ENCODE peak calls at places on chromosomes 6 and 20, in four cellular contexts. One of them, this sample, is unnamed.

GRCh38 chr6:31308050-31308844 is 36.4 kb upstream of the HLA-C start:
- DNase-seq in ascending aorta: peak; percentile 63
- DNase-seq in lower lobe of right lung: peak; percentile 93
- DNase-seq in AG10803: no peak
- DNase-seq in this sample: no peak

GRCh38 chr6:25249133-25249532 is 30.0 kb upstream of the CARMIL1 start:
- DNase-seq in ascending aorta: no peak
- DNase-seq in lower lobe of right lung: no peak
- DNase-seq in AG10803: no peak
- DNase-seq in this sample: no peak

GRCh38 chr6:53179961-53180651 is 31.5 kb upstream of the GCM1 start:
- DNase-seq in ascending aorta: no peak
- DNase-seq in lower lobe of right lung: peak; percentile 50
- DNase-seq in AG10803: no peak
- DNase-seq in this sample: peak; percentile 87

GRCh38 chr20:44582321-44583025 is at the start of gene PKIG:
- DNase-seq in lower lobe of right lung: no peak
- DNase-seq in ascending aorta: peak; percentile 79
- DNase-seq in AG10803: peak; percentile 84
- DNase-seq in this sample: peak; percentile 80

GRCh38 chr20:47172579-47172978 is 183.9 kb downstream of the ZMYND8 start:
- DNase-seq in ascending aorta: no peak
- DNase-seq in AG10803: no peak
- DNase-seq in lower lobe of right lung: no peak
- DNase-seq in this sample: no peak

GRCh38 chr20:50558483-50558925 is 48.3 kb downstream of the PTPN1 start:
- DNase-seq in ascending aorta: no peak
- DNase-seq in AG10803: peak; percentile 63
- DNase-seq in lower lobe of right lung: no peak
- DNase-seq in this sample: peak; percentile 86

GRCh38 chr6:110095101-110095500 is 84.4 kb downstream of the WASF1 start:
- DNase-seq in lower lobe of right lung: no peak
- DNase-seq in ascending aorta: no peak
- DNase-seq in AG10803: no peak
- DNase-seq in this sample: no peak

GRCh38 chr6:165663283-165663735 is 268 bp upstream of the PDE10A start:
- DNase-seq in lower lobe of right lung: no peak
- DNase-seq in AG10803: peak; percentile 19
- DNase-seq in ascending aorta: no peak
- DNase-seq in this sample: peak; percentile 47

GRCh38 chr6:16286151-16286522 is 47.8 kb downstream of the GMPR start:
- DNase-seq in lower lobe of right lung: no peak
- DNase-seq in AG10803: peak; percentile 51
- DNase-seq in ascending aorta: peak; percentile 63
- DNase-seq in this sample: peak; percentile 34

GRCh38 chr6:138844203-138844602 is 48.3 kb downstream of the ECT2L start:
- DNase-seq in ascending aorta: no peak
- DNase-seq in AG10803: peak; percentile 94
- DNase-seq in lower lobe of right lung: no peak
- DNase-seq in this sample: peak; percentile 70

GRCh38 chr20:63322923-63323253 is 29.9 kb downstream of the COL20A1 start:
- DNase-seq in ascending aorta: no peak
- DNase-seq in AG10803: no peak
- DNase-seq in lower lobe of right lung: no peak
- DNase-seq in this sample: no peak

GRCh38 chr20:20687319-20687718 is 25.1 kb downstream of the RALGAPA2 start:
- DNase-seq in ascending aorta: no peak
- DNase-seq in lower lobe of right lung: no peak
- DNase-seq in AG10803: no peak
- DNase-seq in this sample: no peak
- TF ChIP-seq CTCF in ascending aorta: no peak
- TF ChIP-seq CTCF in lower lobe of right lung: no peak
- TF ChIP-seq CTCF in AG10803: no peak
- TF ChIP-seq CTCF in this sample: no peak

DNA sequence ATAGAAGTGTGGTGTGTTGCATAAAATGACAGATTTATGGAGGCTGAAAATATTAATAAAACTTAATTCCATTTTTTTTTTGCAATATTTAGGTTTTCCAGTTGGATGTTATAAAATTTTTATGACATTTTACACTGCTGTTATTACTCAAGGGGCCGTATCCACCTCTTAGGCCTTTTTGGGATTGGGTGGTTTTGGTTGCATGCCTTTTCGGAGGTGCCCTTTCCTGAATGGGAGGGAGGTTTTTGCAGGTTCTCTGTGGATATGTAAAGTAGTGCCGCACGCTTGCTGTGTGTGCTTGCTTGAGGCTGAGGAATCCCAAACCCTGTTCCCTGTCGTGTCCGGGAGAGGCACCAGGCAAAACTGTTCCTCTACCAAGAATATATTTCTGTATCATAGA is 6.8 kb downstream of the ARID1B start:
- DNase-seq in lower lobe of right lung: no peak
- DNase-seq in ascending aorta: no peak
- DNase-seq in AG10803: no peak
- DNase-seq in this sample: no peak
- H3K4me3 ChIP-seq in lower lobe of right lung: no peak overlapping the region
- H3K4me3 ChIP-seq in ascending aorta: peak overlapping the region; percentile 16
- H3K4me3 ChIP-seq in AG10803: no peak overlapping the region
- H3K4me3 ChIP-seq in this sample: no peak overlapping the region

GRCh38 chr6:47766445-47766844 is 15.4 kb upstream of the OPN5 start:
- DNase-seq in ascending aorta: no peak
- DNase-seq in AG10803: no peak
- DNase-seq in lower lobe of right lung: no peak
- DNase-seq in this sample: no peak

GRCh38 chr6:47772359-47772758 is 9.5 kb upstream of the OPN5 start:
- DNase-seq in ascending aorta: no peak
- DNase-seq in lower lobe of right lung: no peak
- DNase-seq in AG10803: no peak
- DNase-seq in this sample: no peak

GRCh38 chr6:47767102-47767501 is 14.7 kb upstream of the OPN5 start:
- DNase-seq in lower lobe of right lung: no peak
- DNase-seq in AG10803: no peak
- DNase-seq in ascending aorta: no peak
- DNase-seq in this sample: no peak

GRCh38 chr6:47772993-47773392 is 8.8 kb upstream of the OPN5 start:
- DNase-seq in ascending aorta: no peak
- DNase-seq in AG10803: no peak
- DNase-seq in lower lobe of right lung: no peak
- DNase-seq in this sample: no peak

GRCh38 chr6:47769951-47770350 is 11.9 kb upstream of the OPN5 start:
- DNase-seq in lower lobe of right lung: no peak
- DNase-seq in ascending aorta: no peak
- DNase-seq in AG10803: no peak
- DNase-seq in this sample: no peak
- TF ChIP-seq CTCF in lower lobe of right lung: no peak
- TF ChIP-seq CTCF in ascending aorta: no peak
- TF ChIP-seq CTCF in AG10803: no peak
- TF ChIP-seq CTCF in this sample: no peak

DNA sequence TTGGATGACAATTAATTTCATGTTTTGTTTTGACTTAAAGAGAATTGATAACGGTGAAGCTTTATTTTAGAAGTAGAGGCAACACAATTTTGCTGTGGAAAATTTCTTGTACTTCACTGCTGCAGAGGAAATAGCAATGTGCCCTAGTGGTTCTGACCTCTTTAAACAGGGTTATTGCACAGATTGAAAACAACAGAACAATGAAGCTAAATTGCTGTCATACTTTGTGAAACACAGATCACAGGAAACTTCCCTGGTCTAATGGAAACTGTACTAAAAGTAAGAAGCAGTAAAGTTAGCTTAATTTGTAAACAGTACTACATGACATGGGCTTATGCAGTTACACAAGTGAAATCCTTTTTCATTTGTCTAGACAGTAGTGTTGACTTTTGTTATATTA is 31.3 kb downstream of the OR2A4 start:
- DNase-seq in ascending aorta: no peak
- DNase-seq in lower lobe of right lung: no peak
- DNase-seq in AG10803: no peak
- DNase-seq in this sample: no peak
- H3K4me3 ChIP-seq in ascending aorta: no peak overlapping the region
- H3K4me3 ChIP-seq in lower lobe of right lung: no peak overlapping the region
- H3K4me3 ChIP-seq in AG10803: no peak overlapping the region
- H3K4me3 ChIP-seq in this sample: no peak overlapping the region

GRCh38 chr20:21509597-21510331 is 4.1 kb downstream of the NKX2-2 start:
- DNase-seq in AG10803: peak; percentile 73
- DNase-seq in ascending aorta: no peak
- DNase-seq in lower lobe of right lung: peak; percentile 37
- DNase-seq in this sample: peak; percentile 42
- TF ChIP-seq CTCF in AG10803: peak; percentile 45
- TF ChIP-seq CTCF in ascending aorta: no peak
- TF ChIP-seq CTCF in lower lobe of right lung: no peak
- TF ChIP-seq CTCF in this sample: peak; percentile 14

GRCh38 chr6:167565884-167566491 is 241.1 kb downstream of the TTLL2 start:
- DNase-seq in lower lobe of right lung: no peak
- DNase-seq in AG10803: no peak
- DNase-seq in ascending aorta: no peak
- DNase-seq in this sample: no peak
- H3K4me3 ChIP-seq in lower lobe of right lung: peak overlapping the region; percentile 13
- H3K4me3 ChIP-seq in AG10803: no peak overlapping the region
- H3K4me3 ChIP-seq in ascending aorta: no peak overlapping the region
- H3K4me3 ChIP-seq in this sample: no peak overlapping the region

This sample was measured in astrocyte of the spinal cord.